ENCODE peak calls at places on chromosomes 11 and 22, in eight cellular contexts. One of them, this sample, is unnamed.

GRCh38 chr11:115306703-115307102 is 197.5 kb downstream of the CADM1 start:
- DNase-seq in AG10803: no peak
- DNase-seq in retinal pigment epithelial cell: no peak
- DNase-seq in H1: no peak
- DNase-seq in upper lobe of right lung: no peak
- DNase-seq in cardiac muscle cell: no peak
- DNase-seq in fibroblast of villous mesenchyme: no peak
- DNase-seq in heart left ventricle: no peak
- DNase-seq in this sample: no peak

GRCh38 chr22:47607486-47607885 is 845.0 kb downstream of the TBC1D22A start:
- DNase-seq in retinal pigment epithelial cell: no peak
- DNase-seq in heart left ventricle: no peak
- DNase-seq in upper lobe of right lung: peak
- DNase-seq in H1: no peak
- DNase-seq in cardiac muscle cell: no peak
- DNase-seq in AG10803: no peak
- DNase-seq in fibroblast of villous mesenchyme: no peak
- DNase-seq in this sample: no peak

GRCh38 chr11:119975561-119976152 is 162.3 kb downstream of the TRIM29 start:
- DNase-seq in heart left ventricle: peak
- DNase-seq in cardiac muscle cell: peak
- DNase-seq in H1: peak
- DNase-seq in upper lobe of right lung: no peak
- DNase-seq in AG10803: no peak
- DNase-seq in retinal pigment epithelial cell: no peak
- DNase-seq in fibroblast of villous mesenchyme: no peak
- DNase-seq in this sample: no peak

GRCh38 chr22:23225724-23226496 is 45.6 kb downstream of the BCR start:
- DNase-seq in retinal pigment epithelial cell: no peak
- DNase-seq in AG10803: peak
- DNase-seq in heart left ventricle: peak
- DNase-seq in upper lobe of right lung: peak
- DNase-seq in fibroblast of villous mesenchyme: no peak
- DNase-seq in H1: no peak
- DNase-seq in cardiac muscle cell: no peak
- DNase-seq in this sample: no peak

GRCh38 chr22:35480143-35480542 is 60.5 kb upstream of the RASD2 start:
- DNase-seq in AG10803: peak
- DNase-seq in upper lobe of right lung: no peak
- DNase-seq in retinal pigment epithelial cell: no peak
- DNase-seq in H1: no peak
- DNase-seq in fibroblast of villous mesenchyme: peak
- DNase-seq in cardiac muscle cell: no peak
- DNase-seq in heart left ventricle: no peak
- DNase-seq in this sample: no peak

GRCh38 chr11:95262994-95263764 is 32.2 kb upstream of the SESN3 start:
- DNase-seq in retinal pigment epithelial cell: no peak
- DNase-seq in fibroblast of villous mesenchyme: no peak
- DNase-seq in upper lobe of right lung: no peak
- DNase-seq in heart left ventricle: no peak
- DNase-seq in AG10803: no peak
- DNase-seq in cardiac muscle cell: no peak
- DNase-seq in H1: no peak
- DNase-seq in this sample: no peak

GRCh38 chr22:18935889-18936529 is at the start of gene PRODH:
- DNase-seq in cardiac muscle cell: no peak
- DNase-seq in heart left ventricle: no peak
- DNase-seq in retinal pigment epithelial cell: no peak
- DNase-seq in AG10803: no peak
- DNase-seq in upper lobe of right lung: no peak
- DNase-seq in H1: no peak
- DNase-seq in fibroblast of villous mesenchyme: no peak
- DNase-seq in this sample: no peak

GRCh38 chr11:122697636-122698167 is 42.2 kb downstream of the UBASH3B start:
- DNase-seq in heart left ventricle: no peak
- DNase-seq in retinal pigment epithelial cell: no peak
- DNase-seq in fibroblast of villous mesenchyme: peak
- DNase-seq in AG10803: peak
- DNase-seq in upper lobe of right lung: no peak
- DNase-seq in H1: no peak
- DNase-seq in cardiac muscle cell: no peak
- DNase-seq in this sample: no peak

DNA sequence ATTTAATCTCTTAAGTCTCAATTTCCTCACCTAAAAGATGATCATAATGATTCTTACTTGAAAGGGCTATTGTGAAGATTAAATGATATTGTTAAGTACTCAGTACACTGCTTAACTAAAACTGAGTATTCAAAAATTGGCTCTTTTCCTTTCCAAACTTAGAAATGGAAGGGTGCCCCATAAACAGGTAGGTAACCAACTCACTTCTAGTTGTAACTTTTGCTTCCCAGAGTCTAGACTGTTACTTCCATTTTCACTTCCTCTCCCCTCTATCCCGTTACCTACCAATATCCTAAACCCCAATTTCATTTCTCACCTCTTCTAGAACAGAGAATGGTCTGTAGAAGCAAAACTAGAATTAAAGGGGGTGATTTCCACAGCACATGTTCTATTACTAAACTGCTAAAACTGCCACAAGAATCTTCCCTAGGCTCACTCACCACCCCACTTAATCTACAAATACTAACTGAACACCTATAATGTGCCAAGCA is 50.0 kb downstream of the RRAS2 start:
- DNase-seq in H1: no peak
- DNase-seq in AG10803: no peak
- DNase-seq in retinal pigment epithelial cell: no peak
- DNase-seq in heart left ventricle: no peak
- DNase-seq in cardiac muscle cell: no peak
- DNase-seq in upper lobe of right lung: no peak
- DNase-seq in fibroblast of villous mesenchyme: no peak
- DNase-seq in this sample: no peak
- TF ChIP-seq CTCF in H1: no peak
- TF ChIP-seq CTCF in AG10803: no peak
- TF ChIP-seq CTCF in retinal pigment epithelial cell: no peak
- TF ChIP-seq CTCF in heart left ventricle: no peak
- TF ChIP-seq CTCF in cardiac muscle cell: no peak
- TF ChIP-seq CTCF in upper lobe of right lung: no peak
- TF ChIP-seq CTCF in fibroblast of villous mesenchyme: no peak
- TF ChIP-seq CTCF in this sample: no peak

GRCh38 chr11:15468471-15468870 is 353.7 kb downstream of the INSC start:
- DNase-seq in retinal pigment epithelial cell: no peak
- DNase-seq in H1: no peak
- DNase-seq in fibroblast of villous mesenchyme: peak
- DNase-seq in cardiac muscle cell: no peak
- DNase-seq in heart left ventricle: no peak
- DNase-seq in AG10803: no peak
- DNase-seq in upper lobe of right lung: no peak
- DNase-seq in this sample: no peak
- TF ChIP-seq CTCF in retinal pigment epithelial cell: no peak
- TF ChIP-seq CTCF in H1: no peak
- TF ChIP-seq CTCF in fibroblast of villous mesenchyme: no peak
- TF ChIP-seq CTCF in cardiac muscle cell: no peak
- TF ChIP-seq CTCF in heart left ventricle: no peak
- TF ChIP-seq CTCF in AG10803: no peak
- TF ChIP-seq CTCF in upper lobe of right lung: no peak
- TF ChIP-seq CTCF in this sample: no peak

DNA sequence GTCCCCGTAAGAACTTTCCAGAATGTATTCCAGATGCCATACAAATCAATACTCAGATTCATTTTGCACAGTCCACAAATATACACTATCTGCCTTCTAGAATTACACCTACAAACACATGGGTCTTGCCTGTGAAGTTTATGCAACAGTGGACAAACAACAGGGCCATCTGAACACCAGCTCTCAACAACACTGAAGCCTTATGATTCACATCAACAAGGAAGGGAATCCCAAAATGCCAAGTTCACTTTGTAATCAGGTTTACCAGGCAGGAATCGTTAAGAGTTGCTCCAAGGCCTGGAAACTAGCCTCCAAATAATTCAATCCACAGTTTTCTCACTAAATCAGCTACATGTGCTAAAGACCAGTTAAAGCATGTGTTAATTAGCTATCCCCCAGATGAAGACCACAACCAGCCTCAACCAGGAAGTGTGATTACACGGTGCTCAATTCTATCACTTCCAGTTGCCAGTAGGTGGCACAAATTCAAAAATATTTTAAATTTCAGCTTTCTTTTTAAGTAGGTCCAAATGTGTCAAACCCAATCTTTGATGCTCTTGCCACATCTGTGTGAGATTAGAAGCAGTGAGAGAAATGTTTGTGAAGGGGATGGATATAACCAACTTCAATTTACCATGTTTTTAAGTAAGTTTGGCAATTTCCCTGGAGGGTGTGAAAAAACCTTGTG is 139.1 kb upstream of the BDNF start:
- DNase-seq in AG10803: peak
- DNase-seq in upper lobe of right lung: no peak
- DNase-seq in H1: no peak
- DNase-seq in fibroblast of villous mesenchyme: peak
- DNase-seq in cardiac muscle cell: no peak
- DNase-seq in heart left ventricle: no peak
- DNase-seq in retinal pigment epithelial cell: no peak
- DNase-seq in this sample: no peak
- TF ChIP-seq CTCF in AG10803: peak
- TF ChIP-seq CTCF in upper lobe of right lung: peak
- TF ChIP-seq CTCF in H1: no peak
- TF ChIP-seq CTCF in fibroblast of villous mesenchyme: peak
- TF ChIP-seq CTCF in cardiac muscle cell: peak
- TF ChIP-seq CTCF in heart left ventricle: no peak
- TF ChIP-seq CTCF in retinal pigment epithelial cell: peak
- TF ChIP-seq CTCF in this sample: peak

GRCh38 chr11:108025387-108026080 is 16.8 kb downstream of the CUL5 start:
- DNase-seq in fibroblast of villous mesenchyme: peak
- DNase-seq in H1: no peak
- DNase-seq in cardiac muscle cell: no peak
- DNase-seq in retinal pigment epithelial cell: no peak
- DNase-seq in heart left ventricle: no peak
- DNase-seq in upper lobe of right lung: no peak
- DNase-seq in AG10803: no peak
- DNase-seq in this sample: no peak
- TF ChIP-seq CTCF in fibroblast of villous mesenchyme: no peak
- TF ChIP-seq CTCF in H1: no peak
- TF ChIP-seq CTCF in cardiac muscle cell: no peak
- TF ChIP-seq CTCF in retinal pigment epithelial cell: no peak
- TF ChIP-seq CTCF in heart left ventricle: no peak
- TF ChIP-seq CTCF in upper lobe of right lung: no peak
- TF ChIP-seq CTCF in AG10803: no peak
- TF ChIP-seq CTCF in this sample: no peak

GRCh38 chr22:25630446-25630845 is 66.0 kb downstream of the GRK3 start:
- DNase-seq in cardiac muscle cell: no peak
- DNase-seq in fibroblast of villous mesenchyme: no peak
- DNase-seq in upper lobe of right lung: no peak
- DNase-seq in retinal pigment epithelial cell: no peak
- DNase-seq in H1: no peak
- DNase-seq in AG10803: peak
- DNase-seq in heart left ventricle: no peak
- DNase-seq in this sample: no peak

GRCh38 chr22:25641650-25642049 is 77.2 kb downstream of the GRK3 start:
- DNase-seq in cardiac muscle cell: no peak
- DNase-seq in heart left ventricle: no peak
- DNase-seq in upper lobe of right lung: no peak
- DNase-seq in retinal pigment epithelial cell: no peak
- DNase-seq in fibroblast of villous mesenchyme: no peak
- DNase-seq in H1: no peak
- DNase-seq in AG10803: no peak
- DNase-seq in this sample: no peak

GRCh38 chr22:25637032-25637431 is 72.6 kb downstream of the GRK3 start:
- DNase-seq in cardiac muscle cell: no peak
- DNase-seq in AG10803: no peak
- DNase-seq in fibroblast of villous mesenchyme: peak
- DNase-seq in heart left ventricle: no peak
- DNase-seq in retinal pigment epithelial cell: no peak
- DNase-seq in H1: no peak
- DNase-seq in upper lobe of right lung: no peak
- DNase-seq in this sample: no peak

GRCh38 chr22:25637672-25638071 is 73.2 kb downstream of the GRK3 start:
- DNase-seq in AG10803: no peak
- DNase-seq in heart left ventricle: no peak
- DNase-seq in H1: no peak
- DNase-seq in fibroblast of villous mesenchyme: no peak
- DNase-seq in retinal pigment epithelial cell: no peak
- DNase-seq in upper lobe of right lung: no peak
- DNase-seq in cardiac muscle cell: no peak
- DNase-seq in this sample: no peak

GRCh38 chr22:25636323-25636722 is 71.8 kb downstream of the GRK3 start:
- DNase-seq in retinal pigment epithelial cell: no peak
- DNase-seq in cardiac muscle cell: no peak
- DNase-seq in fibroblast of villous mesenchyme: no peak
- DNase-seq in heart left ventricle: no peak
- DNase-seq in H1: no peak
- DNase-seq in AG10803: no peak
- DNase-seq in upper lobe of right lung: no peak
- DNase-seq in this sample: no peak
- TF ChIP-seq CTCF in retinal pigment epithelial cell: no peak
- TF ChIP-seq CTCF in cardiac muscle cell: no peak
- TF ChIP-seq CTCF in fibroblast of villous mesenchyme: no peak
- TF ChIP-seq CTCF in heart left ventricle: no peak
- TF ChIP-seq CTCF in H1: no peak
- TF ChIP-seq CTCF in AG10803: no peak
- TF ChIP-seq CTCF in upper lobe of right lung: no peak
- TF ChIP-seq CTCF in this sample: no peak